ENCODE peak calls at places on chromosomes 7 and 10, in nine cellular contexts. One of them, this sample, is unnamed. For H3K27me3 and H3K4me1, the result is how much of the 10 kb centered on the place peaks cover.

GRCh38 chr7:94405506-94405905 is 10.8 kb downstream of the COL1A2 start:
- DNase-seq in heart left ventricle: no peak
- DNase-seq in CD8-positive, alpha-beta T cell: no peak
- DNase-seq in GM23248: peak
- DNase-seq in HepG2: no peak
- DNase-seq in aorta: no peak
- DNase-seq in left lung: no peak
- DNase-seq in fibroblast of lung: peak
- DNase-seq in naive thymus-derived CD4-positive, alpha-beta T cell: no peak
- DNase-seq in this sample: no peak

GRCh38 chr7:77651544-77652162 is 44.6 kb upstream of the RSBN1L start:
- DNase-seq in heart left ventricle: no peak
- DNase-seq in CD8-positive, alpha-beta T cell: no peak
- DNase-seq in GM23248: peak
- DNase-seq in HepG2: peak
- DNase-seq in aorta: no peak
- DNase-seq in left lung: no peak
- DNase-seq in fibroblast of lung: peak
- DNase-seq in naive thymus-derived CD4-positive, alpha-beta T cell: peak
- DNase-seq in this sample: no peak

GRCh38 chr7:102030696-102031095 is 213.3 kb downstream of the CUX1 start:
- DNase-seq in heart left ventricle: peak
- DNase-seq in CD8-positive, alpha-beta T cell: no peak
- DNase-seq in GM23248: no peak
- DNase-seq in HepG2: no peak
- DNase-seq in aorta: no peak
- DNase-seq in left lung: no peak
- DNase-seq in fibroblast of lung: no peak
- DNase-seq in naive thymus-derived CD4-positive, alpha-beta T cell: no peak
- DNase-seq in this sample: no peak

GRCh38 chr7:107179326-107180163 is 10.7 kb downstream of the HBP1 start:
- DNase-seq in heart left ventricle: no peak
- DNase-seq in CD8-positive, alpha-beta T cell: no peak
- DNase-seq in GM23248: peak
- DNase-seq in HepG2: no peak
- DNase-seq in aorta: no peak
- DNase-seq in left lung: no peak
- DNase-seq in fibroblast of lung: peak
- DNase-seq in naive thymus-derived CD4-positive, alpha-beta T cell: no peak
- DNase-seq in this sample: no peak

GRCh38 chr7:20735346-20736065 is 51.2 kb downstream of the SP8 start:
- DNase-seq in heart left ventricle: no peak
- DNase-seq in CD8-positive, alpha-beta T cell: no peak
- DNase-seq in GM23248: no peak
- DNase-seq in HepG2: no peak
- DNase-seq in aorta: no peak
- DNase-seq in left lung: no peak
- DNase-seq in fibroblast of lung: no peak
- DNase-seq in naive thymus-derived CD4-positive, alpha-beta T cell: no peak
- DNase-seq in this sample: no peak

GRCh38 chr7:133676805-133677370 is 424.0 kb downstream of the EXOC4 start:
- DNase-seq in heart left ventricle: no peak
- DNase-seq in CD8-positive, alpha-beta T cell: no peak
- DNase-seq in GM23248: peak
- DNase-seq in HepG2: no peak
- DNase-seq in aorta: no peak
- DNase-seq in left lung: no peak
- DNase-seq in fibroblast of lung: no peak
- DNase-seq in naive thymus-derived CD4-positive, alpha-beta T cell: no peak
- DNase-seq in this sample: no peak

GRCh38 chr10:118856106-118856505 is 101.3 kb upstream of the CACUL1 start:
- DNase-seq in heart left ventricle: no peak
- DNase-seq in CD8-positive, alpha-beta T cell: no peak
- DNase-seq in GM23248: no peak
- DNase-seq in HepG2: no peak
- DNase-seq in aorta: no peak
- DNase-seq in left lung: no peak
- DNase-seq in fibroblast of lung: no peak
- DNase-seq in naive thymus-derived CD4-positive, alpha-beta T cell: no peak
- DNase-seq in this sample: no peak

GRCh38 chr7:2004841-2005351 is 227.8 kb downstream of the MAD1L1 start:
- DNase-seq in heart left ventricle: peak
- DNase-seq in CD8-positive, alpha-beta T cell: no peak
- DNase-seq in GM23248: no peak
- DNase-seq in HepG2: no peak
- DNase-seq in aorta: peak
- DNase-seq in left lung: peak
- DNase-seq in fibroblast of lung: no peak
- DNase-seq in naive thymus-derived CD4-positive, alpha-beta T cell: no peak
- DNase-seq in this sample: no peak

GRCh38 chr10:60417898-60418297 is 28.2 kb upstream of the ANK3 start:
- DNase-seq in heart left ventricle: no peak
- DNase-seq in CD8-positive, alpha-beta T cell: no peak
- DNase-seq in GM23248: no peak
- DNase-seq in HepG2: no peak
- DNase-seq in aorta: no peak
- DNase-seq in left lung: no peak
- DNase-seq in fibroblast of lung: no peak
- DNase-seq in naive thymus-derived CD4-positive, alpha-beta T cell: no peak
- DNase-seq in this sample: no peak

GRCh38 chr7:152986369-152986768 is 226.8 kb downstream of the ACTR3B start:
- DNase-seq in heart left ventricle: no peak
- DNase-seq in CD8-positive, alpha-beta T cell: no peak
- DNase-seq in GM23248: no peak
- DNase-seq in HepG2: no peak
- DNase-seq in aorta: no peak
- DNase-seq in left lung: no peak
- DNase-seq in fibroblast of lung: no peak
- DNase-seq in naive thymus-derived CD4-positive, alpha-beta T cell: no peak
- DNase-seq in this sample: no peak

GRCh38 chr7:27835408-27835807 is 95.4 kb downstream of the TAX1BP1 start:
- DNase-seq in heart left ventricle: no peak
- DNase-seq in CD8-positive, alpha-beta T cell: no peak
- DNase-seq in GM23248: no peak
- DNase-seq in HepG2: no peak
- DNase-seq in aorta: no peak
- DNase-seq in left lung: no peak
- DNase-seq in fibroblast of lung: no peak
- DNase-seq in naive thymus-derived CD4-positive, alpha-beta T cell: no peak
- DNase-seq in this sample: no peak

GRCh38 chr10:43383204-43383971 is 12.0 kb downstream of the FXYD4 start:
- DNase-seq in heart left ventricle: no peak
- DNase-seq in CD8-positive, alpha-beta T cell: no peak
- DNase-seq in GM23248: peak
- DNase-seq in HepG2: no peak
- DNase-seq in aorta: peak
- DNase-seq in left lung: peak
- DNase-seq in fibroblast of lung: no peak
- DNase-seq in naive thymus-derived CD4-positive, alpha-beta T cell: no peak
- DNase-seq in this sample: no peak

GRCh38 chr7:116494472-116494871 is 5.1 kb upstream of the CAV2 start:
- DNase-seq in heart left ventricle: no peak
- DNase-seq in CD8-positive, alpha-beta T cell: no peak
- DNase-seq in GM23248: no peak
- DNase-seq in HepG2: no peak
- DNase-seq in aorta: no peak
- DNase-seq in left lung: no peak
- DNase-seq in fibroblast of lung: no peak
- DNase-seq in naive thymus-derived CD4-positive, alpha-beta T cell: no peak
- DNase-seq in this sample: no peak

GRCh38 chr7:149462101-149462520 is 1.2 kb upstream of the ZNF777 start:
- DNase-seq in heart left ventricle: no peak
- DNase-seq in CD8-positive, alpha-beta T cell: no peak
- DNase-seq in GM23248: no peak
- DNase-seq in HepG2: no peak
- DNase-seq in aorta: no peak
- DNase-seq in left lung: no peak
- DNase-seq in fibroblast of lung: no peak
- DNase-seq in naive thymus-derived CD4-positive, alpha-beta T cell: no peak
- DNase-seq in this sample: no peak
- H3K27me3 ChIP-seq in heart left ventricle: under half
- H3K27me3 ChIP-seq in CD8-positive, alpha-beta T cell: under half
- H3K27me3 ChIP-seq in GM23248: under half
- H3K27me3 ChIP-seq in HepG2: under half
- H3K27me3 ChIP-seq in aorta: under half
- H3K27me3 ChIP-seq in left lung: under half
- H3K27me3 ChIP-seq in fibroblast of lung: under half
- H3K27me3 ChIP-seq in naive thymus-derived CD4-positive, alpha-beta T cell: under half
- H3K27me3 ChIP-seq in this sample: under half

DNA sequence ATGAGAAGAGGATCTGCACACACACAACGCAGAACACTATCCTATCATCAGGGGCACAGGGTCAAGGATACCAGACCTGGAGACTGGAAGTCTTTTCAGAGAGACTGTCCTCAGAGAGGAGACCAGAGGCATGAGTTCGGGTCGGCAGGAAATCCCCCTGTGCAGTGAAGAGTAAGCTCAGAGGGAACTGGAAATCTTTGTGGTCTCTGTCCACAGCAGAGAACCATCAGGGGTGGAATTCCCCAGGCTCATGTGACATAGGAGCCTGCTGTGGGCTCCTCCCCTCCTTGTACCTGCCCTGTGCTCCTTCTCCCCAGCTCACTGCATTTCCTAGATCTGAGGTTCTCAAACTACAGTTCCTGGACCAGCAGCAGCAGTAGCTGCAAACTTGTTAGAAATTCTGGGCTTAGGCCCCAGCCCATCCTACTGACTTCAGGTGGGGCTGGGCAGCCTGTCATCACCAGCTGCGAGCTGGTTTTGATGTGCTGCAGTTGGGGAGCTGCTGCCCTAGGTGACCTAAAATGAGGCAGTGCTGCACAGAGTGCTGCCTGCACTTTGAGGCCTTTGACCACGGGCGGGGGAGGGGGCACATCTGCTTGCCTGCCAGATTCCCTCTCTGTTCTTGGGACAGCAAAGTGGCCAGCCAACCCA is 2.4 kb downstream of the ZMIZ2 start:
- DNase-seq in heart left ventricle: peak
- DNase-seq in CD8-positive, alpha-beta T cell: no peak
- DNase-seq in GM23248: no peak
- DNase-seq in HepG2: no peak
- DNase-seq in aorta: no peak
- DNase-seq in left lung: no peak
- DNase-seq in fibroblast of lung: peak
- DNase-seq in naive thymus-derived CD4-positive, alpha-beta T cell: no peak
- DNase-seq in this sample: peak
- H3K4me1 ChIP-seq in heart left ventricle: under half
- H3K4me1 ChIP-seq in CD8-positive, alpha-beta T cell: under half
- H3K4me1 ChIP-seq in GM23248: under half
- H3K4me1 ChIP-seq in HepG2: under half
- H3K4me1 ChIP-seq in aorta: under half
- H3K4me1 ChIP-seq in left lung: under half
- H3K4me1 ChIP-seq in fibroblast of lung: under half
- H3K4me1 ChIP-seq in naive thymus-derived CD4-positive, alpha-beta T cell: under half
- H3K4me1 ChIP-seq in this sample: half or more

GRCh38 chr7:158863611-158864506 is 7.5 kb downstream of the DYNC2I1 start:
- DNase-seq in heart left ventricle: peak
- DNase-seq in CD8-positive, alpha-beta T cell: peak
- DNase-seq in GM23248: peak
- DNase-seq in HepG2: peak
- DNase-seq in aorta: peak
- DNase-seq in left lung: peak
- DNase-seq in fibroblast of lung: peak
- DNase-seq in naive thymus-derived CD4-positive, alpha-beta T cell: peak
- DNase-seq in this sample: peak
- H3K27ac ChIP-seq in heart left ventricle: peak
- H3K27ac ChIP-seq in CD8-positive, alpha-beta T cell: no peak
- H3K27ac ChIP-seq in GM23248: peak
- H3K27ac ChIP-seq in HepG2: peak
- H3K27ac ChIP-seq in aorta: no peak
- H3K27ac ChIP-seq in left lung: peak
- H3K27ac ChIP-seq in fibroblast of lung: peak
- H3K27ac ChIP-seq in naive thymus-derived CD4-positive, alpha-beta T cell: peak
- H3K27ac ChIP-seq in this sample: peak

GRCh38 chr10:101228682-101229274 is 485 bp downstream of the LBX1 start:
- DNase-seq in heart left ventricle: no peak
- DNase-seq in CD8-positive, alpha-beta T cell: no peak
- DNase-seq in GM23248: peak
- DNase-seq in HepG2: no peak
- DNase-seq in aorta: no peak
- DNase-seq in left lung: no peak
- DNase-seq in fibroblast of lung: no peak
- DNase-seq in naive thymus-derived CD4-positive, alpha-beta T cell: no peak
- DNase-seq in this sample: no peak

GRCh38 chr10:101230185-101230917 is 1.1 kb upstream of the LBX1 start:
- DNase-seq in heart left ventricle: no peak
- DNase-seq in CD8-positive, alpha-beta T cell: no peak
- DNase-seq in GM23248: peak
- DNase-seq in HepG2: no peak
- DNase-seq in aorta: no peak
- DNase-seq in left lung: no peak
- DNase-seq in fibroblast of lung: no peak
- DNase-seq in naive thymus-derived CD4-positive, alpha-beta T cell: no peak
- DNase-seq in this sample: no peak

GRCh38 chr10:101227765-101228681 is 1.2 kb downstream of the LBX1 start:
- DNase-seq in heart left ventricle: no peak
- DNase-seq in CD8-positive, alpha-beta T cell: no peak
- DNase-seq in GM23248: peak
- DNase-seq in HepG2: no peak
- DNase-seq in aorta: no peak
- DNase-seq in left lung: no peak
- DNase-seq in fibroblast of lung: no peak
- DNase-seq in naive thymus-derived CD4-positive, alpha-beta T cell: no peak
- DNase-seq in this sample: no peak

GRCh38 chr10:101231092-101231491 is 1.8 kb upstream of the LBX1 start:
- DNase-seq in heart left ventricle: no peak
- DNase-seq in CD8-positive, alpha-beta T cell: no peak
- DNase-seq in GM23248: no peak
- DNase-seq in HepG2: no peak
- DNase-seq in aorta: no peak
- DNase-seq in left lung: no peak
- DNase-seq in fibroblast of lung: no peak
- DNase-seq in naive thymus-derived CD4-positive, alpha-beta T cell: no peak
- DNase-seq in this sample: no peak

DNA sequence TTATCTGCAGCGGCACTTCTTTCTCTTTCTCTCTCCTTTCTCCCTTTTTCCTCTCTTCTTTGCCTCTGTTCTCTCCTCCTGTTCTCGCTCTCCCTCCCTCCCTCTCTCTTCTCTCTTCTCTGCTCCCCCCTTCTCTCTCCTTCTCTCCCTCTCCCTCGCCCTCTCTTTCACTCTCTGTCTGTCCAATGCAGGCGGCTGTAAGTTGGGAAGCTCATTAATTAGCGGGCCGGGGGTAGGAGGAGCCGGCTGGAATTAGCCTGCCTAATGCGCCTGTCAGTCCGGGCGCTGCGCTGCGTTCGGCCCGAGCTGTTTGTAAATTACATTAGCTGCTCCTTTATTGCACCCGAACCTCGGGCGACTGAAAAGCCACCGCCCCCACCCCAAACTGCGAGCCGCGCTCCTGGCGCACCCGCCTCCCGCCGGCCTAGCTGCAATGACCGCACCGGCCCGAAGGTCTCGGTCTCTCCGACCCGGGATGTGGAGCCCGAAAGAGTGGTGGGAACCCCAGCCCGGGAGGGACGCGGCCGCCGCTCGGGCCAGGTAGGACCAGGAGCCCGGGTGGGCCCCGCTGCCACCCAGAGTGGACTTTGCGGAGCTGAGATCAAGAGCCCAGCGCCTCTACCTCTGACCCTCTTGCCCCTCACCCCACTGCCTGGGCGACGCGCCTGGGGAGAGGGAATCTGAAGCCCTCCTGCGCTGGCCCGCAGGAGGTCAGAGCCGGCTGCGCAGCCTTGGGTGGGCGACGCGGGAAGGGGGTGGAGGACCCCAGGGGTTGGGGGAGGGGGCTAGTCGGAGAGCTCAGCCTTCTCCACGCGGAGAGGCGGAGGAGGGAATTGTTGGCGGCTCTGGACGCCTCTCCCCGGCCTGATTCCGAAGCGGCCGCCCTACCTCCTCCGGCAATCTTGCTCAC is at the start of gene LBX1:
- DNase-seq in heart left ventricle: no peak
- DNase-seq in CD8-positive, alpha-beta T cell: no peak
- DNase-seq in GM23248: peak
- DNase-seq in HepG2: no peak
- DNase-seq in aorta: no peak
- DNase-seq in left lung: no peak
- DNase-seq in fibroblast of lung: no peak
- DNase-seq in naive thymus-derived CD4-positive, alpha-beta T cell: no peak
- DNase-seq in this sample: no peak
- H3K27me3 ChIP-seq in heart left ventricle: half or more
- H3K27me3 ChIP-seq in CD8-positive, alpha-beta T cell: half or more
- H3K27me3 ChIP-seq in GM23248: half or more
- H3K27me3 ChIP-seq in HepG2: half or more
- H3K27me3 ChIP-seq in aorta: under half
- H3K27me3 ChIP-seq in left lung: half or more
- H3K27me3 ChIP-seq in fibroblast of lung: half or more
- H3K27me3 ChIP-seq in naive thymus-derived CD4-positive, alpha-beta T cell: under half
- H3K27me3 ChIP-seq in this sample: half or more

This sample was measured in CD8-positive, alpha-beta memory T cell.